ENCODE peak calls at places on chromosomes 1 and 21, in four cellular contexts. V is HepG2, Y is K562, K is GM12878. O is an unnamed sample.

GRCh38 chr1:30467101-30467500 is 256.3 kb downstream of the MATN1 start:
- DNase-seq in Y (no peak), K (no peak), V (no peak), O (no peak)

GRCh38 chr1:6348511-6349191 is 44.9 kb downstream of the ACOT7 start:
- DNase-seq in V (no peak), Y (no peak), K (no peak), O (no peak)

GRCh38 chr1:212127219-212127618 is 91.7 kb downstream of the DTL start:
- DNase-seq in V (no peak), K (no peak), Y (no peak), O (peak)

GRCh38 chr21:14787312-14787711 is 241.2 kb upstream of the SAMSN1 start:
- DNase-seq in Y (no peak), K (no peak), V (no peak), O (no peak)

GRCh38 chr21:45404726-45405270 is at the start of gene COL18A1:
- DNase-seq in V (no peak), K (no peak), Y (peak), O (no peak)

GRCh38 chr1:181105134-181106021 is 16.9 kb downstream of the IER5 start:
- DNase-seq in V (peak), Y (peak), K (no peak), O (peak)

GRCh38 chr1:82227286-82227685 is 426.6 kb downstream of the ADGRL2 start:
- DNase-seq in V (no peak), K (no peak), Y (no peak), O (no peak)

GRCh38 chr1:183279835-183280234 is 93.8 kb downstream of the LAMC2 start:
- DNase-seq in Y (no peak), K (no peak), V (peak), O (no peak)

GRCh38 chr1:14181191-14181793 is 417.2 kb upstream of the KAZN start:
- DNase-seq in K (peak), V (no peak), Y (no peak), O (no peak)

GRCh38 chr21:37430184-37430821 is 63.7 kb downstream of the DYRK1A start:
- DNase-seq in K (no peak), Y (no peak), V (peak), O (no peak)

GRCh38 chr1:47875831-47876586 is 121.2 kb downstream of the TRABD2B start:
- DNase-seq in V (peak), K (peak), Y (no peak), O (no peak)

GRCh38 chr1:223016381-223016780 is 126.7 kb downstream of the TLR5 start:
- DNase-seq in K (no peak), V (no peak), Y (no peak), O (no peak)

GRCh38 chr1:185477638-185478216 is 160.7 kb upstream of the IVNS1ABP start:
- DNase-seq in K (no peak), Y (no peak), V (peak), O (no peak)

GRCh38 chr1:48681476-48682305 is 95.0 kb downstream of the BEND5 start:
- DNase-seq in K (no peak), Y (no peak), V (no peak), O (no peak)

GRCh38 chr1:85148524-85149250 is 52.1 kb downstream of the SYDE2 start:
- DNase-seq in V (no peak), Y (no peak), K (peak), O (no peak)
- TF ChIP-seq CHD2 in V (no peak), Y (no peak), K (no peak), O (no peak)

GRCh38 chr1:46218443-46218842 is 15.3 kb downstream of the LURAP1 start:
- DNase-seq in V (no peak), Y (no peak), K (no peak), O (no peak)
- TF ChIP-seq BRCA1 in V (no peak), Y (no peak), K (no peak), O (no peak)

GRCh38 chr1:173016409-173016808 is 34.3 kb downstream of the TNFSF18 start:
- DNase-seq in Y (no peak), V (no peak), K (no peak), O (no peak)
- TF ChIP-seq CHD2 in Y (no peak), V (no peak), K (no peak), O (no peak)

DNA sequence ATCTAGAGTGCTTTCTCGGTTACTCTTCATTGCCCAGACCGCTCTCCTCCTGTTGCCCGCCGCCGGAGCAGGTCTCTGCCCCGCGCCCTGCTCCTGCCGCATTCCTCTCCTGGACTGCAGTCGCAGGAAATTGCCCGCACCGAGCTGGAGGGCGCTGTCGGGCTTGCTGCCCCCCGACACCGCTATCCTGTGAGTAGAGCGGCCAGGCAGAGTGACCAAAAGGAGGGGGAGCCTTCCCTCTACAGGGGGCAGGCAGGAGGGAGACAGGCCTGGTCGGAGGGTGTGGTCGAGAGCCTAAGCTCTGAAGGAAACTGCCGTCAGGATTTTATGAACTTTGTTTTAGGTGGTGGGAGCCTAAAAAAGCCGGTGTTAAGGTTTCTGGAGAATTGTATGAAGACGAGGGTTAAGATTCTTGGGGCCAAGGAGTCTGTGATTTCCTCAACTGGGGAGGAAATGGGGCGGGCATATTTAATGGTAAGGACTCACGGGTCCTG is 506 bp downstream of the LRIG2 start:
- DNase-seq in V (peak), K (no peak), Y (peak), O (no peak)
- TF ChIP-seq BRCA1 in V (no peak), K (no peak), Y (no peak), O (no peak)

GRCh38 chr1:234213576-234214128 is 159.6 kb upstream of the COA6 start:
- DNase-seq in Y (no peak), K (no peak), V (no peak), O (no peak)

GRCh38 chr1:234214129-234214910 is 158.9 kb upstream of the COA6 start:
- DNase-seq in K (no peak), Y (no peak), V (no peak), O (no peak)

GRCh38 chr1:234216116-234216703 is 157.0 kb upstream of the COA6 start:
- DNase-seq in K (peak), V (no peak), Y (no peak), O (no peak)

GRCh38 chr1:234214911-234215892 is 158.1 kb upstream of the COA6 start:
- DNase-seq in V (no peak), Y (no peak), K (no peak), O (peak)

DNA sequence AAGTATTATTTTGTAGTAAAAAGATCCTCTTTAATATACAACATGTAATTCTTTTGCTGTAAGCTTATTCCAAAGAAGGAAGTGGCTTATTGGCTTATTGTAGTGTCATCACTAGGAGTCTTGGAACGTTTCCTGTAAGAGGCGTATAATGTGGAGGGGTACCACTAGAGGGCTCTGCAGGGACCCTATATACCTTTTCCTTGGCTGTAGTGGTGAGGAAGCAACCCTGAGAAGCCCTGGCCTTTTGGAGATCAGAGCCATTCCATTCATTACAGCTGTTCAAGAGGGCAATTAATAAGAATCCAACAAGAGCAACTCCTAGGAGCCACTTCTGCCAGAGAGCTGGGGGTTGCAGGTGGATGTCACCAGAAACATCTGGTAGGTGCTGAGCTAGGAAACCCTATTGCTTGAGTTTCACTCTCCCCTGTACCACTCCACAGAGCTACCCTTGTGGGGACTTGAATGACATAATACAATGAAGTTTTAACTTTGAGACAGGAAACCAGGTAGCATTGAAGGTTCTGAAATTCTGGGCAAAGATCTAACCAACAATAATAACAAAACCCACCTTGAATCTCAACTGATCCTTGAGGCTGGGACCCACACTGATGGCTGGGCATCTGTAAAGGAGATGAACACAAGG is 160.4 kb upstream of the COA6 start:
- DNase-seq in Y (peak), V (peak), K (peak), O (no peak)
- TF ChIP-seq CHD2 in Y (no peak), V (no peak), K (no peak), O (no peak)